ENCODE peak calls at places on chromosomes 4 and X, in five cellular contexts. X, D, B, I and W are unnamed samples.

GRCh38 chrX:66889418-66889817 is 250.5 kb upstream of the EDA2R start:
- DNase-seq in X (no peak), D (no peak), B (no peak), I (no peak), W (no peak)

GRCh38 chr4:88737304-88738015 is 39.8 kb upstream of the NAP1L5 start:
- DNase-seq in X (no peak), D (no peak), B (peak), I (no peak), W (no peak)

GRCh38 chr4:118732591-118733330 is 47.6 kb downstream of the METTL14 start:
- DNase-seq in X (no peak), D (no peak), B (no peak), I (no peak), W (no peak)

GRCh38 chr4:86660407-86660806 is 66.3 kb downstream of the PTPN13 start:
- DNase-seq in X (no peak), D (no peak), B (no peak), I (no peak), W (no peak)

GRCh38 chr4:25172964-25173917 is 13.0 kb upstream of the SEPSECS start:
- DNase-seq in X (peak), D (peak), B (no peak), I (peak), W (peak)

GRCh38 chrX:81195712-81196111 is 6.0 kb downstream of the HMGN5 start:
- DNase-seq in X (peak), D (peak), B (peak), I (peak), W (peak)

GRCh38 chr4:152247271-152247975 is 288.5 kb downstream of the FBXW7 start:
- DNase-seq in X (no peak), D (peak), B (peak), I (no peak), W (no peak)

GRCh38 chr4:16001484-16001858 is 38.5 kb upstream of the FGFBP2 start:
- DNase-seq in X (peak), D (peak), B (peak), I (peak), W (peak)

GRCh38 chr4:87978656-87979055 is 3.1 kb downstream of the SPP1 start:
- DNase-seq in X (no peak), D (no peak), B (no peak), I (no peak), W (no peak)

GRCh38 chr4:38980903-38981676 is 51.1 kb downstream of the TMEM156 start:
- DNase-seq in X (peak), D (no peak), B (no peak), I (no peak), W (peak)

GRCh38 chrX:18368402-18368801 is 13.9 kb upstream of the SCML2 start:
- DNase-seq in X (no peak), D (no peak), B (no peak), I (no peak), W (no peak)

GRCh38 chr4:185243879-185244278 is 34.5 kb downstream of the SNX25 start:
- DNase-seq in X (no peak), D (no peak), B (no peak), I (no peak), W (no peak)

GRCh38 chr4:118941149-118941548 is 52.5 kb downstream of the SYNPO2 start:
- DNase-seq in X (no peak), D (peak), B (no peak), I (no peak), W (no peak)

GRCh38 chr4:53014368-53014767 is 152.3 kb downstream of the RASL11B start:
- DNase-seq in X (no peak), D (no peak), B (no peak), I (no peak), W (no peak)

GRCh38 chrX:13538414-13538813 is 31.0 kb upstream of the EGFL6 start:
- DNase-seq in X (no peak), D (no peak), B (no peak), I (no peak), W (no peak)

GRCh38 chr4:122990891-122991290 is 68.5 kb upstream of the NUDT6 start:
- DNase-seq in X (no peak), D (no peak), B (no peak), I (no peak), W (no peak)

GRCh38 chr4:110087116-110087708 is 111.2 kb downstream of the ELOVL6 start:
- DNase-seq in X (no peak), D (no peak), B (no peak), I (no peak), W (peak)

GRCh38 chrX:78024349-78025108 is 55.1 kb upstream of the PGAM4 start:
- DNase-seq in X (peak), D (no peak), B (peak), I (peak), W (peak)

GRCh38 chr4:185020863-185021761 is 2.8 kb downstream of the HELT start:
- DNase-seq in X (no peak), D (no peak), B (peak), I (no peak), W (no peak)

GRCh38 chr4:879730-880079 is 52.4 kb downstream of the GAK start:
- DNase-seq in X (peak), D (no peak), B (no peak), I (no peak), W (no peak)

GRCh38 chr4:185717018-185717726 is 94.8 kb downstream of the SORBS2 start:
- DNase-seq in X (no peak), D (peak), B (no peak), I (no peak), W (no peak)

GRCh38 chr4:166277851-166278250 is 404.8 kb downstream of the TLL1 start:
- DNase-seq in X (no peak), D (no peak), B (no peak), I (no peak), W (no peak)

GRCh38 chrX:36963069-36963808 is 44.9 kb upstream of the FAM47C start:
- DNase-seq in X (no peak), D (no peak), B (peak), I (no peak), W (no peak)

GRCh38 chr4:101348367-101348827 is 1.1 kb upstream of the PPP3CA start:
- DNase-seq in X (no peak), D (peak), B (no peak), I (no peak), W (no peak)

GRCh38 chrX:114626323-114626722 is 42.4 kb downstream of the HTR2C start:
- DNase-seq in X (peak), D (no peak), B (no peak), I (no peak), W (no peak)

GRCh38 chr4:112201915-112202505 is 29.6 kb upstream of the AP1AR start:
- DNase-seq in X (peak), D (no peak), B (no peak), I (no peak), W (no peak)

GRCh38 chr4:129481107-129481506 is 385.2 kb downstream of the C4orf33 start:
- DNase-seq in X (no peak), D (no peak), B (no peak), I (no peak), W (no peak)

GRCh38 chrX:69179380-69179911 is 14.2 kb upstream of the PJA1 start:
- DNase-seq in X (no peak), D (no peak), B (peak), I (no peak), W (no peak)

GRCh38 chrX:12065251-12065650 is 73.0 kb upstream of the FRMPD4 start:
- DNase-seq in X (no peak), D (no peak), B (peak), I (peak), W (no peak)

GRCh38 chrX:19544693-19545305 is 29.5 kb upstream of the MAP3K15 start:
- DNase-seq in X (peak), D (peak), B (peak), I (peak), W (peak)

GRCh38 chrX:12548746-12549145 is 242.5 kb upstream of the PRPS2 start:
- DNase-seq in X (peak), D (peak), B (peak), I (peak), W (no peak)

GRCh38 chr4:53586121-53586816 is 5.0 kb downstream of the LNX1 start:
- DNase-seq in X (no peak), D (peak), B (no peak), I (no peak), W (peak)

GRCh38 chr4:8913121-8913857 is 41.6 kb upstream of the HMX1 start:
- DNase-seq in X (no peak), D (no peak), B (no peak), I (no peak), W (no peak)

GRCh38 chr4:138576684-138577083 is 334.5 kb upstream of the SLC7A11 start:
- DNase-seq in X (peak), D (no peak), B (peak), I (no peak), W (no peak)

GRCh38 chr4:119659576-119659975 is 31.0 kb upstream of the PDE5A start:
- DNase-seq in X (no peak), D (no peak), B (no peak), I (no peak), W (no peak)

GRCh38 chr4:14644568-14645282 is 357.6 kb upstream of the CPEB2 start:
- DNase-seq in X (no peak), D (no peak), B (no peak), I (no peak), W (no peak)

DNA sequence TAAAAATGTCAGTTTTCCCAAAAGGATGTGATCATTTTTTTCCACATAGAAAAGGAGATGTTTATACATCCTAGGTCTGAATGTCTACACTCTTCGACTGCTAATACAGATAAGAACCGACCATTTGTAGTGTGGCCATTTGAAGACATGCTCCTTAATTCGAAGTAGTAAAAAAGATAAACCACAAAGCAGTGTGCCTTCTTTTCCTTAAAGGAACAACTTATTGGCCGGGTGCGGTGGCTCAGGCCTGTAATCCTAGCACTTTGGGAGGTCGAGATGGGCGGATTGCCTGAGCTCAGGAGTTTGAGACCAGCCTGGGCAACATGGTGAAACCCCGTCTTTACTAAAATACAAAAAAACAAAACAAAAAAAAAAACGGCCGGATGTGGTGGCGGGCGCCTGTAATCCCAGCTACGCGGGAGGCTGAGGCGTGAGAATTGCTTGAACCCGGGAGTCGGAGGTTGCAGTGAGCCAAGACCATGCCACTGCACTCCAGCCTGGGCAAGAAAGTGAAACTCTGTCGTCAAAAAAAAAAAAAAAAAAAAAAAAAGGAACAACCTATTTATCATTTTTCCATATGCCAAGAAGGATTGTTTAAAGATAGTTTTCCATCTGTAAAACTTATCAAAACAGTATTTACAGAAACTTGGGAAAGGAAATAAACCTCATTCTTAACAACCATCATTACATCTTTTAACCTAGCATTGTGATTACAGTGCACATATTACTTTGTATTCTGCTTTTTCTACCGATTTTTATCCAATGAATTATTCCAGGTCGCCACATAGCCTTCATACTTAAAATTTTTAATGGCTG is 2.6 kb downstream of the INTS6L start:
- DNase-seq in X (no peak), D (no peak), B (no peak), I (no peak), W (no peak)
- H3K4me3 ChIP-seq in X (peak), D (no peak), B (peak), I (no peak), W (no peak)

GRCh38 chr4:147734496-147734895 is 2.6 kb downstream of the ARHGAP10 start:
- DNase-seq in X (peak), D (no peak), B (no peak), I (no peak), W (no peak)
- H3K4me3 ChIP-seq in X (peak), D (peak), B (no peak), I (peak), W (no peak)

GRCh38 chr4:10587296-10587695 is 97.3 kb downstream of the CLNK start:
- DNase-seq in X (no peak), D (no peak), B (no peak), I (no peak), W (no peak)

GRCh38 chr4:10581022-10581421 is 103.5 kb downstream of the CLNK start:
- DNase-seq in X (no peak), D (no peak), B (no peak), I (no peak), W (no peak)

GRCh38 chr4:10582059-10582686 is 102.4 kb downstream of the CLNK start:
- DNase-seq in X (peak), D (peak), B (peak), I (peak), W (peak)

GRCh38 chr4:10582966-10583365 is 101.6 kb downstream of the CLNK start:
- DNase-seq in X (no peak), D (no peak), B (no peak), I (no peak), W (no peak)

DNA sequence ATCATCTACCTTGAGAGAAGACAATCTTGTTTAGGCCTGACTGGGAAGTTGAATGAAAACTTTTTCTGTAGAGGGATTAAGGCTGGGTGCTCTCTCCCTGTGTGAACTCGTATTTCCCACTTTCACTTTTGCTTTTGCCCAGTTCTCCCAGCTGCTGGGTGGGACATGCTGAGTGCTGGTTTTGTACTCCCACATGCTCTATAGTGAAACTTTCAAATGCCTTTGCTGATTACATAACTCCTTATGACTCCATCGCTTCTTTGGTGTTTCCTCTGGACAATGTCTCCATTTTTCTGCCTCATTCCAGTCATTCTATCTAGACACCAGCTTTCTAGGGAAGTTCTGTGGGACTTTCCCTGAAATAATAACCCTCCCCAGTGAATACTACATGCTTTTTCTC is 100.5 kb downstream of the CLNK start:
- DNase-seq in X (peak), D (peak), B (no peak), I (peak), W (no peak)
- H3K4me3 ChIP-seq in X (no peak), D (no peak), B (no peak), I (no peak), W (peak)

GRCh38 chr4:7844247-7844991 is 95.2 kb downstream of the AFAP1 start:
- DNase-seq in X (peak), D (peak), B (peak), I (peak), W (peak)
- H3K4me3 ChIP-seq in X (no peak), D (no peak), B (no peak), I (no peak), W (no peak)